ENCODE peak calls at places on chromosome 15, in five cellular contexts. L is AG09309, K is GM10248, N is foreskin fibroblast, E is thyroid gland. C is an unnamed sample.

GRCh38 chr15:78718842-78719241 is 77.8 kb upstream of the CHRNB4 start:
- DNase-seq in L (no peak), K (no peak), N (no peak), E (no peak), C (no peak)

GRCh38 chr15:25866874-25867273 is 3.7 kb upstream of the ATP10A start:
- DNase-seq in L (no peak), K (no peak), N (no peak), E (no peak), C (no peak)

GRCh38 chr15:69068157-69068556 is 53.7 kb downstream of the NOX5 start:
- DNase-seq in L (no peak), K (no peak), N (no peak), E (no peak), C (no peak)

GRCh38 chr15:99409097-99409473 is 156.7 kb upstream of the MEF2A start:
- DNase-seq in L (peak; percentile 23), K (peak; percentile 65), N (peak; percentile 81), E (peak; percentile 27), C (peak; percentile 64)

GRCh38 chr15:44666208-44667038 is 3.0 kb upstream of the SPG11 start:
- DNase-seq in L (no peak), K (no peak), N (no peak), E (no peak), C (no peak)

GRCh38 chr15:52097176-52097575 is 15.4 kb downstream of the BCL2L10 start:
- DNase-seq in L (no peak), K (no peak), N (peak; percentile 35), E (no peak), C (no peak)

GRCh38 chr15:39783244-39783820 is 691 bp upstream of the FSIP1 start:
- DNase-seq in L (no peak), K (no peak), N (peak; percentile 45), E (no peak), C (no peak)

GRCh38 chr15:25185791-25186190 is 231.0 kb downstream of the SNRPN start:
- DNase-seq in L (no peak), K (no peak), N (no peak), E (no peak), C (no peak)

GRCh38 chr15:56733131-56734012 is at the start of gene ZNF280D:
- DNase-seq in L (peak; percentile 61), K (peak; percentile 87), N (peak; percentile 97), E (peak; percentile 92), C (peak; percentile 88)

GRCh38 chr15:46297766-46298165 is 662.9 kb downstream of the SQOR start:
- DNase-seq in L (no peak), K (no peak), N (no peak), E (no peak), C (peak; percentile 12)

GRCh38 chr15:85411992-85412538 is 31.7 kb downstream of the AKAP13 start:
- DNase-seq in L (no peak), K (no peak), N (peak; percentile 68), E (no peak), C (no peak)

GRCh38 chr15:85414037-85414436 is 33.6 kb downstream of the AKAP13 start:
- DNase-seq in L (no peak), K (no peak), N (no peak), E (no peak), C (no peak)

GRCh38 chr15:85414495-85414894 is 34.1 kb downstream of the AKAP13 start:
- DNase-seq in L (no peak), K (peak; percentile 37), N (peak; percentile 47), E (no peak), C (peak; percentile 55)

GRCh38 chr15:85414991-85415390 is 34.6 kb downstream of the AKAP13 start:
- DNase-seq in L (no peak), K (no peak), N (no peak), E (no peak), C (no peak)

DNA sequence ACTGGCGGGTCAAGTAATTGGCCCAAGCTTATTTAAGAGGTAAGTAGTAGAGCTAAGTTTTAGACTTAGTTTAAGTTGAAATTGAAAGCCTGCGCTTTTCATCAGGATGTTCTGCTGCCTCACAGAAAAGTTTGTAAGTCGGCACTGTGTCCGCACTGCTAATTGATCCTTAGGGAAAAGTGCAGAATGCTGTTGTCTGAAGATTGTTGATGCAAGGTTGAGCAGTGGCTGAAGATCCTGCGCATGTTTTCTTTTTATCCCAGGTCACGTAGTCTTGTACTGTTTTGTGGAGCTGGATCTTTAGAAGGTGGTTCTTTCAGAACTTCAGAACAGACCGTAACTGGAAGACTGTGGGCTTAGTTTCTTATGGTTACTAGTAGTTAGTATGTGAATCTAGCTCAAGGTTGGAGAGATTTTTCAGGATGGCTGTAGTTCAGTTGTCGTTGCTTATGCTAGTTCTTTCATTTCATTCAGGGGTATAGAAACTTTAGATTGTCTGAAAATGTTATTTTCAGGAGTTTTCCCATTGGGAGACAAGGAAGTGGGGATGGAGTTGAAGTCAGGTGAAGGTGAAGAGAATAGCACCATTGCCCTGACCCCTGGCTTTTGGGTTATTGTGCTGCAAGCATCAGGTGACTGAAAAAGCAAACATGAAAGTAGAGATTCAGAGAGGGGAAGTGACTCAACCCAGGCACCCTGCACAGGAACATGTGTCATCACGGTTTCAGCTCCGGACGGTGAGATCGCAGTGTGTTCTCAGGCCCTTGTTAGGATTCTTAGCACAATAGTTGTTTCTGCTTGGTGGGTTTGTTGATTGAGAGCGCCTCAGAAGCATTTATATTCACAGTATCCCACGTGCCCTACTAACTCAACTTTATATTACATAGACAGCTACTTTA is 32.8 kb downstream of the AKAP13 start:
- DNase-seq in L (no peak), K (peak; percentile 86), N (peak; percentile 94), E (peak; percentile 85), C (peak; percentile 90)
- TF ChIP-seq CTCF in L (no peak), K (peak; percentile 10), N (no peak), E (no peak), C (no peak)

DNA sequence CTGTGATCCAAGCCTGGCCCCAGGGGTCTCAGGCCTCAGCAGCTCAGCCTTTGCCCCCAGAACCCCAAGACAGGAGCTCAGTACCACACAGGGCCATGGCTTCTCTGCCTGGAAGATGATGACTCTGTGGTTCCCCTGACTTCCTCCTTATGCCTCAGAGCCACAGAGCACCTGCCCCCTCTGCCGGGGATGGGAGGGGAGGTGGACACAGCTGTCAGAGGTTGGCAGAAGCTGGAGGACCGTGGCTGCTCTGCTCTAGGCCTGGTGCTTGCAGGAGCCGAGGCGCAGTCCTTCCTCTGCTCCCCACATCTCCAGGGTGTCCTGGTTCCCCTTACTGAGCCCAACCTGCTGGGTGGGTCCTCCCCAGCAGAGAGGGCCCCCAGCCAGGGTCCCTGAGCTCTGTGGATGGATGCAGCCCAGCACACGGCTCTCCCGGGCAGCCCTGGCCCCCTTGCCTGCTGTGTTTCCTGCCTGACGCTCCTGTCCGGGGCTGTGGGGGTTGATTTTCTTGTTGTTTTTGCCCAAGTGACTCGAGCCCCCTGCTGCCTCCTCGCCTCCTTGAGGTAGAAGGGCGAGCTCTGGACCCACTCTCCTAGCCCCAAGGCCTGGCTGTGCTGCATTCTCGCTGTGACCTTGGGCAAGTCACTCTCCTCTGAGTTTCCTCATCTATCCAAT is 36.6 kb downstream of the PSTPIP1 start:
- DNase-seq in L (no peak), K (peak; percentile 67), N (no peak), E (no peak), C (peak; percentile 74)
- TF ChIP-seq CTCF in L (no peak), K (peak; percentile 42), N (no peak), E (no peak), C (peak; percentile 61)

GRCh38 chr15:58908550-58909309 is 24.7 kb downstream of the SLTM start:
- DNase-seq in L (no peak), K (no peak), N (no peak), E (no peak), C (no peak)
- TF ChIP-seq CTCF in L (no peak), K (no peak), N (no peak), E (no peak), C (no peak)

GRCh38 chr15:77657629-77658238 is 25.0 kb upstream of the LINGO1 start:
- DNase-seq in L (no peak), K (no peak), N (no peak), E (no peak), C (no peak)

GRCh38 chr15:77653832-77654480 is 21.2 kb upstream of the LINGO1 start:
- DNase-seq in L (no peak), K (no peak), N (no peak), E (no peak), C (no peak)

GRCh38 chr15:77659350-77660321 is 26.9 kb upstream of the LINGO1 start:
- DNase-seq in L (peak; percentile 7), K (peak; percentile 75), N (peak; percentile 46), E (peak; percentile 69), C (peak; percentile 83)

GRCh38 chr15:77656294-77656693 is 23.6 kb upstream of the LINGO1 start:
- DNase-seq in L (no peak), K (no peak), N (no peak), E (no peak), C (no peak)

GRCh38 chr15:77654975-77655374 is 22.3 kb upstream of the LINGO1 start:
- DNase-seq in L (no peak), K (no peak), N (peak; percentile 13), E (no peak), C (no peak)
- TF ChIP-seq CTCF in L (peak; percentile 20), K (no peak), N (peak; percentile 3), E (no peak), C (no peak)

DNA sequence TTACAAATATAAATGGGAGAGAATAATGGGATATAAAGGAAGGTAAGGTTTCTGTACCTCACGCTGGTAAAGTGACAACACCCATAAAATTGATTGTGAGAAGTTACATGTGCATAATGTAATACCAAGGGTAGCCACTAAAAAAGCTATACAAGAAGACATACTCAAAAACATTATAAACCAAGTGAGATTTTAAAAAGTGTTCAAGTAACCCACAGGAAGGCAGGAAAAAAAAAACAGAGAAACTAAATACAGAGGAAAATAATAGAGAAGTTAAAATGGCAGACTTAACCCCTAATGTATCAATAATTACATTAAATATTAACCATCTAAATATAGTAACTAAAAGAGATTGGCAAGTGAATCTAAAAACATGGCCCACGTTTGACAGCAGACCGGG is 76.3 kb downstream of the PCSK6 start:
- DNase-seq in L (no peak), K (no peak), N (no peak), E (no peak), C (no peak)
- TF ChIP-seq CTCF in L (no peak), K (no peak), N (no peak), E (no peak), C (no peak)

GRCh38 chr15:92942706-92943105 is 42.6 kb downstream of the CHD2 start:
- DNase-seq in L (no peak), K (no peak), N (no peak), E (no peak), C (no peak)
- TF ChIP-seq CTCF in L (no peak), K (no peak), N (no peak), E (no peak), C (no peak)

GRCh38 chr15:64010719-64011118 is 35.6 kb downstream of the DAPK2 start:
- DNase-seq in L (peak; percentile 62), K (peak; percentile 79), N (peak; percentile 78), E (peak; percentile 91), C (peak; percentile 62)
- TF ChIP-seq CTCF in L (no peak), K (peak; percentile 40), N (no peak), E (no peak), C (peak; percentile 47)

C was measured in GM13976.